ENCODE peak calls at places on chromosomes 13 and 19, in five cellular contexts. E, J, X, O and Z are unnamed samples.

GRCh38 chr13:83325454-83325853 is 556.8 kb downstream of the SLITRK1 start:
- DNase-seq in J (peak), X (no peak), E (no peak), O (peak), Z (no peak)

GRCh38 chr19:11164879-11165406 is 9.4 kb upstream of the SPC24 start:
- DNase-seq in X (peak), J (no peak), E (no peak), O (no peak), Z (no peak)

GRCh38 chr13:43087960-43088580 is 64.7 kb downstream of the DNAJC15 start:
- DNase-seq in J (no peak), E (no peak), O (peak), X (no peak), Z (peak)

GRCh38 chr13:32838985-32839384 is 177.2 kb upstream of the KL start:
- DNase-seq in E (peak), J (no peak), X (no peak), O (no peak), Z (peak)

GRCh38 chr13:67554746-67555452 is 324.8 kb upstream of the PCDH9 start:
- DNase-seq in O (no peak), X (no peak), E (no peak), J (no peak), Z (no peak)

GRCh38 chr13:99363391-99363790 is 56.2 kb upstream of the GPR183 start:
- DNase-seq in J (no peak), O (no peak), X (no peak), E (no peak), Z (no peak)

GRCh38 chr13:98910501-98910951 is 67.3 kb downstream of the DOCK9 start:
- DNase-seq in O (peak), E (no peak), X (no peak), J (no peak), Z (no peak)

GRCh38 chr13:41595298-41595697 is 137.9 kb downstream of the RGCC start:
- DNase-seq in X (no peak), O (no peak), E (no peak), J (no peak), Z (no peak)

GRCh38 chr19:27740396-27740795 is 1472.6 kb downstream of the UQCRFS1 start:
- DNase-seq in O (no peak), E (no peak), X (peak), J (no peak), Z (no peak)

GRCh38 chr13:62431852-62432251 is 1016.2 kb upstream of the PCDH20 start:
- DNase-seq in J (no peak), O (no peak), X (no peak), E (no peak), Z (no peak)

GRCh38 chr19:47489072-47489914 is 5.3 kb upstream of the KPTN start:
- DNase-seq in E (no peak), O (no peak), X (no peak), J (no peak), Z (no peak)

GRCh38 chr19:7533281-7533819 is 2.2 kb upstream of the PNPLA6 start:
- DNase-seq in J (no peak), E (no peak), O (peak), X (peak), Z (no peak)

GRCh38 chr13:70905035-70905434 is 796.8 kb upstream of the KLHL1 start:
- DNase-seq in E (no peak), J (no peak), O (peak), X (no peak), Z (no peak)

GRCh38 chr13:80276371-80277289 is 64.3 kb downstream of the SPRY2 start:
- DNase-seq in E (peak), O (peak), J (no peak), X (no peak), Z (no peak)

GRCh38 chr19:46621191-46622117 is 3.4 kb downstream of the PTGIR start:
- DNase-seq in J (no peak), E (no peak), O (no peak), X (no peak), Z (no peak)

GRCh38 chr19:3746371-3747056 is 15.0 kb downstream of the APBA3 start:
- DNase-seq in X (no peak), J (no peak), O (no peak), E (no peak), Z (no peak)

GRCh38 chr19:8206147-8207087 is 2.8 kb upstream of the CERS4 start:
- DNase-seq in J (no peak), O (no peak), X (no peak), E (peak), Z (no peak)

GRCh38 chr19:41696402-41697197 is 8.5 kb upstream of the CEACAM7 start:
- DNase-seq in X (peak), E (no peak), O (peak), J (no peak), Z (peak)

GRCh38 chr19:31110331-31110730 is 238.9 kb downstream of the TSHZ3 start:
- DNase-seq in X (no peak), E (no peak), O (peak), J (no peak), Z (no peak)

GRCh38 chr13:33578786-33579185 is 239.2 kb upstream of the RFC3 start:
- DNase-seq in X (no peak), O (no peak), E (no peak), J (no peak), Z (no peak)

GRCh38 chr19:9586764-9587163 is 2.5 kb upstream of the ZNF121 start:
- DNase-seq in O (peak), E (peak), X (peak), J (peak), Z (peak)

GRCh38 chr13:66887088-66887487 is 343.0 kb downstream of the PCDH9 start:
- DNase-seq in E (no peak), X (no peak), J (no peak), O (no peak), Z (no peak)

GRCh38 chr13:24161010-24161775 is 673 bp downstream of the SPATA13 start:
- DNase-seq in E (no peak), J (no peak), O (no peak), X (peak), Z (peak)

GRCh38 chr13:52345048-52345447 is 60.9 kb downstream of the THSD1 start:
- DNase-seq in E (no peak), O (peak), X (no peak), J (no peak), Z (no peak)

GRCh38 chr19:1736916-1737315 is 16.4 kb upstream of the ONECUT3 start:
- DNase-seq in E (no peak), O (no peak), J (no peak), X (no peak), Z (no peak)

GRCh38 chr13:29480893-29481525 is 114.5 kb downstream of the SLC7A1 start:
- DNase-seq in X (no peak), O (no peak), J (no peak), E (no peak), Z (no peak)

GRCh38 chr19:13646758-13647157 is 117.6 kb upstream of the MRI1 start:
- DNase-seq in E (no peak), J (no peak), X (no peak), O (no peak), Z (no peak)

GRCh38 chr19:29708553-29709439 is 6.3 kb downstream of the C19orf12 start:
- DNase-seq in J (no peak), E (no peak), X (no peak), O (no peak), Z (no peak)

GRCh38 chr13:110726726-110727125 is 13.2 kb downstream of the ING1 start:
- DNase-seq in X (no peak), J (no peak), E (peak), O (no peak), Z (no peak)

GRCh38 chr13:80342541-80343371 is 1.8 kb upstream of the SPRY2 start:
- DNase-seq in O (peak), J (no peak), E (peak), X (peak), Z (peak)

GRCh38 chr13:78978381-78978998 is 319.5 kb upstream of the OBI1 start:
- DNase-seq in O (peak), E (peak), X (no peak), J (peak), Z (peak)

GRCh38 chr13:101673360-101674105 is 221.1 kb downstream of the ITGBL1 start:
- DNase-seq in J (no peak), X (no peak), O (peak), E (no peak), Z (no peak)

GRCh38 chr13:100596516-100596915 is 7.9 kb upstream of the GGACT start:
- DNase-seq in J (no peak), X (no peak), O (no peak), E (no peak), Z (no peak)

GRCh38 chr13:40916207-40916998 is 102.7 kb downstream of the ELF1 start:
- DNase-seq in E (no peak), J (no peak), X (no peak), O (peak), Z (no peak)

GRCh38 chr13:100809856-100810255 is 135.3 kb upstream of the TMTC4 start:
- DNase-seq in J (no peak), E (peak), O (no peak), X (no peak), Z (no peak)

GRCh38 chr13:40318366-40318765 is 348.1 kb downstream of the FOXO1 start:
- DNase-seq in O (peak), J (no peak), X (peak), E (no peak), Z (no peak)